ENCODE peak calls at places on chromosome 1, in seven cellular contexts. One of them, this sample, is unnamed.

GRCh38 chr1:111475706-111476105 is 1.9 kb downstream of the C1orf162 start:
- DNase-seq in GM12891: no peak
- DNase-seq in HCT116: no peak
- DNase-seq in transverse colon: no peak
- DNase-seq in stomach: no peak
- DNase-seq in GM12892: no peak
- DNase-seq in breast epithelium: no peak
- DNase-seq in this sample: no peak

GRCh38 chr1:95407146-95407863 is 173.3 kb downstream of the RWDD3 start:
- DNase-seq in breast epithelium: no peak
- DNase-seq in HCT116: no peak
- DNase-seq in GM12892: no peak
- DNase-seq in transverse colon: no peak
- DNase-seq in stomach: no peak
- DNase-seq in GM12891: no peak
- DNase-seq in this sample: no peak

GRCh38 chr1:171841931-171842723 is 829 bp downstream of the DNM3 start:
- DNase-seq in HCT116: no peak
- DNase-seq in GM12892: no peak
- DNase-seq in GM12891: peak; percentile 17
- DNase-seq in breast epithelium: no peak
- DNase-seq in transverse colon: no peak
- DNase-seq in stomach: no peak
- DNase-seq in this sample: no peak

GRCh38 chr1:243526180-243526579 is 270.3 kb downstream of the SDCCAG8 start:
- DNase-seq in transverse colon: no peak
- DNase-seq in HCT116: no peak
- DNase-seq in GM12891: no peak
- DNase-seq in stomach: no peak
- DNase-seq in GM12892: no peak
- DNase-seq in breast epithelium: no peak
- DNase-seq in this sample: no peak

GRCh38 chr1:238772321-238772720 is 614.0 kb upstream of the CHRM3 start:
- DNase-seq in transverse colon: no peak
- DNase-seq in breast epithelium: no peak
- DNase-seq in HCT116: no peak
- DNase-seq in GM12891: no peak
- DNase-seq in stomach: no peak
- DNase-seq in GM12892: no peak
- DNase-seq in this sample: no peak

GRCh38 chr1:42943728-42944127 is 14.9 kb downstream of the SLC2A1 start:
- DNase-seq in stomach: no peak
- DNase-seq in transverse colon: no peak
- DNase-seq in GM12891: no peak
- DNase-seq in breast epithelium: no peak
- DNase-seq in HCT116: no peak
- DNase-seq in GM12892: no peak
- DNase-seq in this sample: no peak

GRCh38 chr1:29544406-29544805 is 308.1 kb downstream of the PTPRU start:
- DNase-seq in HCT116: no peak
- DNase-seq in stomach: no peak
- DNase-seq in breast epithelium: no peak
- DNase-seq in GM12892: no peak
- DNase-seq in GM12891: no peak
- DNase-seq in transverse colon: no peak
- DNase-seq in this sample: no peak

GRCh38 chr1:215526147-215526845 is 40.8 kb upstream of the KCTD3 start:
- DNase-seq in HCT116: peak; percentile 43
- DNase-seq in transverse colon: no peak
- DNase-seq in GM12891: no peak
- DNase-seq in stomach: no peak
- DNase-seq in GM12892: no peak
- DNase-seq in breast epithelium: no peak
- DNase-seq in this sample: no peak

GRCh38 chr1:183600136-183600535 is 9.9 kb upstream of the NCF2 start:
- DNase-seq in HCT116: no peak
- DNase-seq in GM12892: no peak
- DNase-seq in breast epithelium: no peak
- DNase-seq in transverse colon: no peak
- DNase-seq in GM12891: no peak
- DNase-seq in stomach: no peak
- DNase-seq in this sample: no peak

GRCh38 chr1:59143824-59144223 is 153.1 kb upstream of the FGGY start:
- DNase-seq in transverse colon: no peak
- DNase-seq in GM12891: no peak
- DNase-seq in breast epithelium: no peak
- DNase-seq in stomach: no peak
- DNase-seq in HCT116: no peak
- DNase-seq in GM12892: no peak
- DNase-seq in this sample: no peak

GRCh38 chr1:54835970-54836369 is 34.8 kb upstream of the TTC22 start:
- DNase-seq in stomach: peak; percentile 49
- DNase-seq in GM12891: no peak
- DNase-seq in GM12892: no peak
- DNase-seq in breast epithelium: no peak
- DNase-seq in HCT116: no peak
- DNase-seq in transverse colon: no peak
- DNase-seq in this sample: no peak

GRCh38 chr1:229381234-229381633 is 38.4 kb upstream of the CCSAP start:
- DNase-seq in transverse colon: no peak
- DNase-seq in stomach: no peak
- DNase-seq in HCT116: no peak
- DNase-seq in GM12891: no peak
- DNase-seq in GM12892: no peak
- DNase-seq in breast epithelium: no peak
- DNase-seq in this sample: no peak

GRCh38 chr1:172476218-172476811 is 32.4 kb upstream of the PIGC start:
- DNase-seq in breast epithelium: peak; percentile 32
- DNase-seq in GM12891: no peak
- DNase-seq in stomach: no peak
- DNase-seq in GM12892: no peak
- DNase-seq in transverse colon: no peak
- DNase-seq in HCT116: peak; percentile 56
- DNase-seq in this sample: peak; percentile 33

GRCh38 chr1:180501865-180502360 is 464 bp downstream of the ACBD6 start:
- DNase-seq in GM12891: peak; percentile 49
- DNase-seq in stomach: no peak
- DNase-seq in HCT116: no peak
- DNase-seq in breast epithelium: peak; percentile 35
- DNase-seq in GM12892: peak; percentile 51
- DNase-seq in transverse colon: no peak
- DNase-seq in this sample: peak; percentile 63

GRCh38 chr1:29643838-29644440 is 407.6 kb downstream of the PTPRU start:
- DNase-seq in HCT116: no peak
- DNase-seq in GM12891: no peak
- DNase-seq in transverse colon: no peak
- DNase-seq in stomach: no peak
- DNase-seq in breast epithelium: no peak
- DNase-seq in GM12892: no peak
- DNase-seq in this sample: no peak

GRCh38 chr1:214193691-214194090 is 87.3 kb upstream of the SMYD2 start:
- DNase-seq in GM12892: no peak
- DNase-seq in HCT116: no peak
- DNase-seq in GM12891: no peak
- DNase-seq in transverse colon: no peak
- DNase-seq in breast epithelium: no peak
- DNase-seq in stomach: no peak
- DNase-seq in this sample: no peak

GRCh38 chr1:30659702-30660101 is 63.7 kb downstream of the MATN1 start:
- DNase-seq in transverse colon: no peak
- DNase-seq in HCT116: no peak
- DNase-seq in stomach: no peak
- DNase-seq in GM12891: no peak
- DNase-seq in breast epithelium: no peak
- DNase-seq in GM12892: no peak
- DNase-seq in this sample: no peak

GRCh38 chr1:172941945-172942344 is 108.8 kb downstream of the TNFSF18 start:
- DNase-seq in transverse colon: no peak
- DNase-seq in stomach: no peak
- DNase-seq in GM12892: no peak
- DNase-seq in GM12891: no peak
- DNase-seq in breast epithelium: no peak
- DNase-seq in HCT116: no peak
- DNase-seq in this sample: no peak

GRCh38 chr1:235304549-235305451 is 23.2 kb downstream of the ARID4B start:
- DNase-seq in transverse colon: no peak
- DNase-seq in GM12892: no peak
- DNase-seq in stomach: no peak
- DNase-seq in GM12891: no peak
- DNase-seq in breast epithelium: no peak
- DNase-seq in HCT116: no peak
- DNase-seq in this sample: no peak

GRCh38 chr1:222754386-222755139 is 17.6 kb downstream of the FAM177B start:
- DNase-seq in breast epithelium: peak; percentile 65
- DNase-seq in stomach: no peak
- DNase-seq in GM12892: no peak
- DNase-seq in HCT116: no peak
- DNase-seq in transverse colon: peak; percentile 31
- DNase-seq in GM12891: no peak
- DNase-seq in this sample: no peak

GRCh38 chr1:20717452-20718342 is at the start of gene KIF17:
- DNase-seq in transverse colon: peak; percentile 81
- DNase-seq in GM12892: peak; percentile 61
- DNase-seq in breast epithelium: peak; percentile 32
- DNase-seq in HCT116: no peak
- DNase-seq in GM12891: peak; percentile 87
- DNase-seq in stomach: peak; percentile 87
- DNase-seq in this sample: peak; percentile 53

GRCh38 chr1:161287482-161288054 is 22.2 kb downstream of the MPZ start:
- DNase-seq in GM12891: no peak
- DNase-seq in stomach: no peak
- DNase-seq in transverse colon: no peak
- DNase-seq in GM12892: no peak
- DNase-seq in breast epithelium: no peak
- DNase-seq in HCT116: no peak
- DNase-seq in this sample: no peak

DNA sequence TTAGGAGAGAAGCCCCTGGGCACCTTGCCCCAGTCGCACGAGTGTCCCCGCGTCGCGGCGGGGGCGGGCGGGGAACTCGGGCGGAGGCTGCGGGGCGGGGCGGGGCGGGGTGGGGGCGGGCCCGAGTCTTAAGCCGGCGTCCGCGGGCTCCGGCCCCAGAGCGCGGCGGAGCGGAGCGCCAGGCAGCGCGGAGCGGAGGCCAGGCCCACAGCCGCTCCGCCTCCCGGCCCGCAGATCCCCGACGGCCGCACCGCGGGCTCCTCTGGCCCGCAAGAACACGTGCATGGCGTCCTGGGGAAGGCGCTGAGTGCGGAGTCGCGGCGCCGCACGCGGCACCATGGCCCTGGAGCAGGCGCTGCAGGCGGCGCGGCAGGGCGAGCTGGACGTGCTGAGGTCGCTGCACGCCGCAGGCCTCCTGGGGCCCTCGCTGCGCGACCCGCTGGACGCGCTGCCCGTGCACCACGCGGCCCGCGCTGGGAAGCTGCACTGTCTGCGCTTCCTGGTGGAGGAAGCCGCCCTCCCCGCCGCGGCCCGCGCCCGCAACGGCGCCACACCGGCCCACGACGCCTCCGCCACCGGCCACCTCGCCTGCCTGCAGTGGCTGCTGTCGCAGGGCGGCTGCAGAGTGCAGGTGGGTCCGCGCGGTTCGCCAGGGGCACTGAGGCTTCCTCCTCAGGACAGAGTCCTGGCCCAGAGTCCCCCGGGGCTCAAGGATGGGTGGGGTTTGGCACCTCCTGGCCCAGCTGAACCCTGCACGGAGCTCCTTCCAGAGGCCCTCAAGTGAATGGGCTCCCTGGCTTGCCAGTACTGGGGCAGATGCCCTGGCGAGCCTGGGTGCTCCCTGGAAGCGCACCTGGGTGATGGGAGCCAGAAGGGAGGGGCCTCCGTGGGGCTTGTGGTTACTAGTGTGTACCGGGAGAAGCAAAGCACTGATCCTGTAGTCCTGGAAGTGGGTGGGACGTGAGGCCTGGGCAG is at the start of gene ESPN:
- DNase-seq in transverse colon: no peak
- DNase-seq in breast epithelium: no peak
- DNase-seq in GM12892: no peak
- DNase-seq in stomach: no peak
- DNase-seq in HCT116: no peak
- DNase-seq in GM12891: no peak
- DNase-seq in this sample: no peak
- TF ChIP-seq POLR2A in transverse colon: no peak
- TF ChIP-seq POLR2A in breast epithelium: no peak
- TF ChIP-seq POLR2A in GM12892: no peak
- TF ChIP-seq POLR2A in stomach: no peak
- TF ChIP-seq POLR2A in HCT116: peak; percentile 96
- TF ChIP-seq POLR2A in GM12891: no peak
- TF ChIP-seq POLR2A in this sample: no peak

GRCh38 chr1:163162281-163162937 is 40.3 kb downstream of the RGS5 start:
- DNase-seq in GM12891: no peak
- DNase-seq in stomach: no peak
- DNase-seq in GM12892: no peak
- DNase-seq in HCT116: no peak
- DNase-seq in breast epithelium: no peak
- DNase-seq in transverse colon: no peak
- DNase-seq in this sample: no peak
- TF ChIP-seq POLR2AphosphoS5 in GM12891: no peak
- TF ChIP-seq POLR2AphosphoS5 in stomach: no peak
- TF ChIP-seq POLR2AphosphoS5 in GM12892: no peak
- TF ChIP-seq POLR2AphosphoS5 in HCT116: no peak
- TF ChIP-seq POLR2AphosphoS5 in breast epithelium: no peak
- TF ChIP-seq POLR2AphosphoS5 in transverse colon: no peak
- TF ChIP-seq POLR2AphosphoS5 in this sample: no peak

DNA sequence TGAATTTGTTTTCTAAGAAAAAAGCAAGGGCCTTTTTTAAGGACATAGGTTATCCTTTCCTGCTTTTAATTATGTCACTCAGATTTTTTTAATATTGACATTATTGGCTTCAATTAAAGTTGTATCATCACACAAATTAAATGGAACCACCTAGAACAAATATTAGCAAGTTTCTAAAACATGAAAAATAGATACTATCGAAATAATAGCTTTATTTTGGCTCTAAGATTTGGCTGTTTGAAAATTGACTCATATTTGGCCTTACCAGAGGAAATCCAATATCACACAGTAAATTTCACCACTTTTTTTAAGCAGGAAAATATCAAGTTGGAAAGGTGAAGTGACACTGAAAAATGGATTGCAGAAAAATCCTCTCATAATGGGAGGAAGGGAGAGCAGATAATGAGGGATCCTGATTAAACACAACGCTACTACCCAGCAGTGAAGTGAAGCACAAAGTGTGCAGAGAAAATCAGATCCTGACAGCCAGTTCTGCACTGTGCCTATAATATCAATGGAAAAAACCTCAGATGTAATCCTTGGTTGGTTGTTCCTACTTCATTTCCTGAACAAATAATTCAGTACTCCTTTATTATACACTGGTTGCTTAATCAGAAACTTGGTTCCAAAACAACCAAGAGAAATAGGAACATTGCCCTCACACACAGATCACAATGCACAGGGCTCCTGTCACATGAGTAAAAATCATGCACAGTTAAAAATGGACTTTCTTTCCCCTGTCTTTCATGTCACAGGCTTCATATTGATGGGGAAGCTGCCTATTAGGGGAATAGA is 9.4 kb downstream of the DNASE2B start:
- DNase-seq in stomach: no peak
- DNase-seq in HCT116: no peak
- DNase-seq in breast epithelium: no peak
- DNase-seq in transverse colon: no peak
- DNase-seq in GM12891: no peak
- DNase-seq in GM12892: no peak
- DNase-seq in this sample: peak; percentile 27
- TF ChIP-seq POLR2A in stomach: no peak
- TF ChIP-seq POLR2A in HCT116: no peak
- TF ChIP-seq POLR2A in breast epithelium: no peak
- TF ChIP-seq POLR2A in transverse colon: no peak
- TF ChIP-seq POLR2A in GM12891: no peak
- TF ChIP-seq POLR2A in GM12892: no peak
- TF ChIP-seq POLR2A in this sample: no peak

GRCh38 chr1:221714227-221715116 is 27.4 kb downstream of the DUSP10 start:
- DNase-seq in breast epithelium: no peak
- DNase-seq in GM12892: no peak
- DNase-seq in transverse colon: no peak
- DNase-seq in GM12891: no peak
- DNase-seq in HCT116: no peak
- DNase-seq in stomach: no peak
- DNase-seq in this sample: no peak
- TF ChIP-seq POLR2AphosphoS5 in breast epithelium: no peak
- TF ChIP-seq POLR2AphosphoS5 in GM12892: no peak
- TF ChIP-seq POLR2AphosphoS5 in transverse colon: no peak
- TF ChIP-seq POLR2AphosphoS5 in GM12891: no peak
- TF ChIP-seq POLR2AphosphoS5 in HCT116: no peak
- TF ChIP-seq POLR2AphosphoS5 in stomach: no peak
- TF ChIP-seq POLR2AphosphoS5 in this sample: no peak

This sample was measured in prostate gland.